ENCODE peak calls at places on chromosomes 13 and 19, in nine cellular contexts. One of them, this sample, is unnamed.

GRCh38 chr19:49639401-49640112 is 386 bp downstream of the RRAS start:
- DNase-seq in frontal cortex: no peak
- DNase-seq in Kasumi-1: no peak
- DNase-seq in NCI-H1436: no peak
- DNase-seq in stimulated activated CD8-positive, alpha-beta memory T cell treated with anti-CD3 and anti-CD28 coated beads, Interleukin-7, amount 100 ng/mL, for 1 hour: no peak
- DNase-seq in fibroblast of the conjunctiva: no peak
- DNase-seq in T-helper 9 cell: no peak
- DNase-seq in breast epithelium: no peak
- DNase-seq in stimulated activated CD4-positive, alpha-beta T cell treated with anti-CD3 and anti-CD28 coated beads, Interleukin-4, amount 100 ng/mL, for 1 hour: no peak
- DNase-seq in this sample: peak; percentile 20

GRCh38 chr19:35179830-35180229 is 25.3 kb downstream of the FXYD5 start:
- DNase-seq in frontal cortex: no peak
- DNase-seq in Kasumi-1: no peak
- DNase-seq in NCI-H1436: no peak
- DNase-seq in stimulated activated CD8-positive, alpha-beta memory T cell treated with anti-CD3 and anti-CD28 coated beads, Interleukin-7, amount 100 ng/mL, for 1 hour: no peak
- DNase-seq in fibroblast of the conjunctiva: no peak
- DNase-seq in T-helper 9 cell: no peak
- DNase-seq in breast epithelium: no peak
- DNase-seq in stimulated activated CD4-positive, alpha-beta T cell treated with anti-CD3 and anti-CD28 coated beads, Interleukin-4, amount 100 ng/mL, for 1 hour: no peak
- DNase-seq in this sample: no peak

GRCh38 chr19:43673702-43674629 is 4.0 kb upstream of the PLAUR start:
- DNase-seq in frontal cortex: no peak
- DNase-seq in Kasumi-1: peak; percentile 46
- DNase-seq in NCI-H1436: no peak
- DNase-seq in stimulated activated CD8-positive, alpha-beta memory T cell treated with anti-CD3 and anti-CD28 coated beads, Interleukin-7, amount 100 ng/mL, for 1 hour: no peak
- DNase-seq in fibroblast of the conjunctiva: no peak
- DNase-seq in T-helper 9 cell: no peak
- DNase-seq in breast epithelium: no peak
- DNase-seq in stimulated activated CD4-positive, alpha-beta T cell treated with anti-CD3 and anti-CD28 coated beads, Interleukin-4, amount 100 ng/mL, for 1 hour: no peak
- DNase-seq in this sample: no peak

GRCh38 chr19:29887498-29887897 is 54.5 kb upstream of the URI1 start:
- DNase-seq in frontal cortex: no peak
- DNase-seq in Kasumi-1: peak; percentile 90
- DNase-seq in NCI-H1436: no peak
- DNase-seq in stimulated activated CD8-positive, alpha-beta memory T cell treated with anti-CD3 and anti-CD28 coated beads, Interleukin-7, amount 100 ng/mL, for 1 hour: no peak
- DNase-seq in fibroblast of the conjunctiva: no peak
- DNase-seq in T-helper 9 cell: no peak
- DNase-seq in breast epithelium: no peak
- DNase-seq in stimulated activated CD4-positive, alpha-beta T cell treated with anti-CD3 and anti-CD28 coated beads, Interleukin-4, amount 100 ng/mL, for 1 hour: no peak
- DNase-seq in this sample: no peak

GRCh38 chr19:12075538-12076139 is 11.1 kb downstream of the ZNF844 start:
- DNase-seq in frontal cortex: no peak
- DNase-seq in Kasumi-1: no peak
- DNase-seq in NCI-H1436: no peak
- DNase-seq in stimulated activated CD8-positive, alpha-beta memory T cell treated with anti-CD3 and anti-CD28 coated beads, Interleukin-7, amount 100 ng/mL, for 1 hour: no peak
- DNase-seq in fibroblast of the conjunctiva: no peak
- DNase-seq in T-helper 9 cell: no peak
- DNase-seq in breast epithelium: no peak
- DNase-seq in stimulated activated CD4-positive, alpha-beta T cell treated with anti-CD3 and anti-CD28 coated beads, Interleukin-4, amount 100 ng/mL, for 1 hour: no peak
- DNase-seq in this sample: no peak

GRCh38 chr13:27868639-27869435 is 51.0 kb upstream of the PDX1 start:
- DNase-seq in frontal cortex: no peak
- DNase-seq in Kasumi-1: peak; percentile 32
- DNase-seq in NCI-H1436: no peak
- DNase-seq in stimulated activated CD8-positive, alpha-beta memory T cell treated with anti-CD3 and anti-CD28 coated beads, Interleukin-7, amount 100 ng/mL, for 1 hour: no peak
- DNase-seq in fibroblast of the conjunctiva: no peak
- DNase-seq in T-helper 9 cell: no peak
- DNase-seq in breast epithelium: no peak
- DNase-seq in stimulated activated CD4-positive, alpha-beta T cell treated with anti-CD3 and anti-CD28 coated beads, Interleukin-4, amount 100 ng/mL, for 1 hour: no peak
- DNase-seq in this sample: peak; percentile 24

GRCh38 chr13:79481685-79482052 is 714 bp downstream of the NDFIP2 start:
- DNase-seq in frontal cortex: no peak
- DNase-seq in Kasumi-1: no peak
- DNase-seq in NCI-H1436: no peak
- DNase-seq in stimulated activated CD8-positive, alpha-beta memory T cell treated with anti-CD3 and anti-CD28 coated beads, Interleukin-7, amount 100 ng/mL, for 1 hour: peak; percentile 9
- DNase-seq in fibroblast of the conjunctiva: no peak
- DNase-seq in T-helper 9 cell: peak; percentile 20
- DNase-seq in breast epithelium: no peak
- DNase-seq in stimulated activated CD4-positive, alpha-beta T cell treated with anti-CD3 and anti-CD28 coated beads, Interleukin-4, amount 100 ng/mL, for 1 hour: peak; percentile 67
- DNase-seq in this sample: peak; percentile 22

GRCh38 chr13:29454931-29455481 is 140.5 kb downstream of the SLC7A1 start:
- DNase-seq in frontal cortex: no peak
- DNase-seq in Kasumi-1: peak; percentile 5
- DNase-seq in NCI-H1436: no peak
- DNase-seq in stimulated activated CD8-positive, alpha-beta memory T cell treated with anti-CD3 and anti-CD28 coated beads, Interleukin-7, amount 100 ng/mL, for 1 hour: no peak
- DNase-seq in fibroblast of the conjunctiva: no peak
- DNase-seq in T-helper 9 cell: no peak
- DNase-seq in breast epithelium: no peak
- DNase-seq in stimulated activated CD4-positive, alpha-beta T cell treated with anti-CD3 and anti-CD28 coated beads, Interleukin-4, amount 100 ng/mL, for 1 hour: no peak
- DNase-seq in this sample: no peak

GRCh38 chr19:42440357-42441046 is 2.2 kb downstream of the CXCL17 start:
- DNase-seq in frontal cortex: no peak
- DNase-seq in Kasumi-1: peak; percentile 70
- DNase-seq in NCI-H1436: peak; percentile 30
- DNase-seq in stimulated activated CD8-positive, alpha-beta memory T cell treated with anti-CD3 and anti-CD28 coated beads, Interleukin-7, amount 100 ng/mL, for 1 hour: peak; percentile 71
- DNase-seq in fibroblast of the conjunctiva: peak; percentile 42
- DNase-seq in T-helper 9 cell: peak; percentile 83
- DNase-seq in breast epithelium: peak; percentile 72
- DNase-seq in stimulated activated CD4-positive, alpha-beta T cell treated with anti-CD3 and anti-CD28 coated beads, Interleukin-4, amount 100 ng/mL, for 1 hour: peak; percentile 86
- DNase-seq in this sample: peak; percentile 72

GRCh38 chr19:49065905-49066512 is 1.4 kb upstream of the NTF4 start:
- DNase-seq in frontal cortex: peak; percentile 31
- DNase-seq in Kasumi-1: no peak
- DNase-seq in NCI-H1436: no peak
- DNase-seq in stimulated activated CD8-positive, alpha-beta memory T cell treated with anti-CD3 and anti-CD28 coated beads, Interleukin-7, amount 100 ng/mL, for 1 hour: no peak
- DNase-seq in fibroblast of the conjunctiva: no peak
- DNase-seq in T-helper 9 cell: no peak
- DNase-seq in breast epithelium: no peak
- DNase-seq in stimulated activated CD4-positive, alpha-beta T cell treated with anti-CD3 and anti-CD28 coated beads, Interleukin-4, amount 100 ng/mL, for 1 hour: no peak
- DNase-seq in this sample: no peak

GRCh38 chr13:112105884-112106283 is 38.9 kb downstream of the SOX1 start:
- DNase-seq in frontal cortex: peak; percentile 49
- DNase-seq in Kasumi-1: no peak
- DNase-seq in NCI-H1436: no peak
- DNase-seq in stimulated activated CD8-positive, alpha-beta memory T cell treated with anti-CD3 and anti-CD28 coated beads, Interleukin-7, amount 100 ng/mL, for 1 hour: no peak
- DNase-seq in fibroblast of the conjunctiva: no peak
- DNase-seq in T-helper 9 cell: no peak
- DNase-seq in breast epithelium: no peak
- DNase-seq in stimulated activated CD4-positive, alpha-beta T cell treated with anti-CD3 and anti-CD28 coated beads, Interleukin-4, amount 100 ng/mL, for 1 hour: no peak
- DNase-seq in this sample: no peak

GRCh38 chr13:23986619-23987018 is 89.3 kb upstream of the C1QTNF9B start:
- DNase-seq in frontal cortex: no peak
- DNase-seq in Kasumi-1: no peak
- DNase-seq in NCI-H1436: no peak
- DNase-seq in stimulated activated CD8-positive, alpha-beta memory T cell treated with anti-CD3 and anti-CD28 coated beads, Interleukin-7, amount 100 ng/mL, for 1 hour: no peak
- DNase-seq in fibroblast of the conjunctiva: peak; percentile 41
- DNase-seq in T-helper 9 cell: no peak
- DNase-seq in breast epithelium: no peak
- DNase-seq in stimulated activated CD4-positive, alpha-beta T cell treated with anti-CD3 and anti-CD28 coated beads, Interleukin-4, amount 100 ng/mL, for 1 hour: no peak
- DNase-seq in this sample: no peak

GRCh38 chr19:1009043-1009975 is 9.1 kb downstream of the GRIN3B start:
- DNase-seq in frontal cortex: no peak
- DNase-seq in Kasumi-1: no peak
- DNase-seq in NCI-H1436: no peak
- DNase-seq in stimulated activated CD8-positive, alpha-beta memory T cell treated with anti-CD3 and anti-CD28 coated beads, Interleukin-7, amount 100 ng/mL, for 1 hour: no peak
- DNase-seq in fibroblast of the conjunctiva: no peak
- DNase-seq in T-helper 9 cell: no peak
- DNase-seq in breast epithelium: no peak
- DNase-seq in stimulated activated CD4-positive, alpha-beta T cell treated with anti-CD3 and anti-CD28 coated beads, Interleukin-4, amount 100 ng/mL, for 1 hour: no peak
- DNase-seq in this sample: no peak

GRCh38 chr19:35533822-35534521 is 716 bp downstream of the GAPDHS start:
- DNase-seq in frontal cortex: no peak
- DNase-seq in Kasumi-1: peak; percentile 2
- DNase-seq in NCI-H1436: no peak
- DNase-seq in stimulated activated CD8-positive, alpha-beta memory T cell treated with anti-CD3 and anti-CD28 coated beads, Interleukin-7, amount 100 ng/mL, for 1 hour: peak; percentile 9
- DNase-seq in fibroblast of the conjunctiva: no peak
- DNase-seq in T-helper 9 cell: no peak
- DNase-seq in breast epithelium: no peak
- DNase-seq in stimulated activated CD4-positive, alpha-beta T cell treated with anti-CD3 and anti-CD28 coated beads, Interleukin-4, amount 100 ng/mL, for 1 hour: peak; percentile 38
- DNase-seq in this sample: no peak

GRCh38 chr19:2981898-2982297 is 4.5 kb downstream of the TLE6 start:
- DNase-seq in frontal cortex: no peak
- DNase-seq in Kasumi-1: no peak
- DNase-seq in NCI-H1436: no peak
- DNase-seq in stimulated activated CD8-positive, alpha-beta memory T cell treated with anti-CD3 and anti-CD28 coated beads, Interleukin-7, amount 100 ng/mL, for 1 hour: no peak
- DNase-seq in fibroblast of the conjunctiva: no peak
- DNase-seq in T-helper 9 cell: no peak
- DNase-seq in breast epithelium: no peak
- DNase-seq in stimulated activated CD4-positive, alpha-beta T cell treated with anti-CD3 and anti-CD28 coated beads, Interleukin-4, amount 100 ng/mL, for 1 hour: no peak
- DNase-seq in this sample: no peak

GRCh38 chr19:18349524-18350128 is 9.2 kb downstream of the PGPEP1 start:
- DNase-seq in frontal cortex: no peak
- DNase-seq in Kasumi-1: peak; percentile 43
- DNase-seq in NCI-H1436: peak; percentile 48
- DNase-seq in stimulated activated CD8-positive, alpha-beta memory T cell treated with anti-CD3 and anti-CD28 coated beads, Interleukin-7, amount 100 ng/mL, for 1 hour: no peak
- DNase-seq in fibroblast of the conjunctiva: no peak
- DNase-seq in T-helper 9 cell: no peak
- DNase-seq in breast epithelium: peak; percentile 61
- DNase-seq in stimulated activated CD4-positive, alpha-beta T cell treated with anti-CD3 and anti-CD28 coated beads, Interleukin-4, amount 100 ng/mL, for 1 hour: peak; percentile 29
- DNase-seq in this sample: peak; percentile 59

GRCh38 chr19:41443813-41444455 is 978 bp downstream of the ERICH4 start:
- DNase-seq in frontal cortex: no peak
- DNase-seq in Kasumi-1: no peak
- DNase-seq in NCI-H1436: no peak
- DNase-seq in stimulated activated CD8-positive, alpha-beta memory T cell treated with anti-CD3 and anti-CD28 coated beads, Interleukin-7, amount 100 ng/mL, for 1 hour: no peak
- DNase-seq in fibroblast of the conjunctiva: no peak
- DNase-seq in T-helper 9 cell: no peak
- DNase-seq in breast epithelium: peak; percentile 43
- DNase-seq in stimulated activated CD4-positive, alpha-beta T cell treated with anti-CD3 and anti-CD28 coated beads, Interleukin-4, amount 100 ng/mL, for 1 hour: no peak
- DNase-seq in this sample: no peak

GRCh38 chr13:31875134-31875533 is 135.8 kb downstream of the RXFP2 start:
- DNase-seq in frontal cortex: no peak
- DNase-seq in Kasumi-1: no peak
- DNase-seq in NCI-H1436: no peak
- DNase-seq in stimulated activated CD8-positive, alpha-beta memory T cell treated with anti-CD3 and anti-CD28 coated beads, Interleukin-7, amount 100 ng/mL, for 1 hour: no peak
- DNase-seq in fibroblast of the conjunctiva: no peak
- DNase-seq in T-helper 9 cell: no peak
- DNase-seq in breast epithelium: no peak
- DNase-seq in stimulated activated CD4-positive, alpha-beta T cell treated with anti-CD3 and anti-CD28 coated beads, Interleukin-4, amount 100 ng/mL, for 1 hour: no peak
- DNase-seq in this sample: no peak

GRCh38 chr13:65470781-65471180 is 1759.4 kb downstream of the PCDH9 start:
- DNase-seq in frontal cortex: no peak
- DNase-seq in Kasumi-1: no peak
- DNase-seq in NCI-H1436: no peak
- DNase-seq in stimulated activated CD8-positive, alpha-beta memory T cell treated with anti-CD3 and anti-CD28 coated beads, Interleukin-7, amount 100 ng/mL, for 1 hour: no peak
- DNase-seq in fibroblast of the conjunctiva: no peak
- DNase-seq in T-helper 9 cell: no peak
- DNase-seq in breast epithelium: no peak
- DNase-seq in stimulated activated CD4-positive, alpha-beta T cell treated with anti-CD3 and anti-CD28 coated beads, Interleukin-4, amount 100 ng/mL, for 1 hour: no peak
- DNase-seq in this sample: no peak

GRCh38 chr19:7928741-7929701 is 3.1 kb upstream of the CTXN1 start:
- DNase-seq in frontal cortex: no peak
- DNase-seq in Kasumi-1: peak; percentile 74
- DNase-seq in NCI-H1436: peak; percentile 42
- DNase-seq in stimulated activated CD8-positive, alpha-beta memory T cell treated with anti-CD3 and anti-CD28 coated beads, Interleukin-7, amount 100 ng/mL, for 1 hour: peak; percentile 54
- DNase-seq in fibroblast of the conjunctiva: peak; percentile 55
- DNase-seq in T-helper 9 cell: peak; percentile 71
- DNase-seq in breast epithelium: no peak
- DNase-seq in stimulated activated CD4-positive, alpha-beta T cell treated with anti-CD3 and anti-CD28 coated beads, Interleukin-4, amount 100 ng/mL, for 1 hour: peak; percentile 60
- DNase-seq in this sample: peak; percentile 65

GRCh38 chr19:22882797-22883196 is 50.7 kb downstream of the ZNF723 start:
- DNase-seq in frontal cortex: no peak
- DNase-seq in Kasumi-1: peak; percentile 79
- DNase-seq in NCI-H1436: no peak
- DNase-seq in stimulated activated CD8-positive, alpha-beta memory T cell treated with anti-CD3 and anti-CD28 coated beads, Interleukin-7, amount 100 ng/mL, for 1 hour: no peak
- DNase-seq in fibroblast of the conjunctiva: no peak
- DNase-seq in T-helper 9 cell: no peak
- DNase-seq in breast epithelium: no peak
- DNase-seq in stimulated activated CD4-positive, alpha-beta T cell treated with anti-CD3 and anti-CD28 coated beads, Interleukin-4, amount 100 ng/mL, for 1 hour: no peak
- DNase-seq in this sample: peak; percentile 35

GRCh38 chr19:52535831-52536800 is 8.6 kb downstream of the ZNF808 start:
- DNase-seq in frontal cortex: no peak
- DNase-seq in Kasumi-1: no peak
- DNase-seq in NCI-H1436: no peak
- DNase-seq in stimulated activated CD8-positive, alpha-beta memory T cell treated with anti-CD3 and anti-CD28 coated beads, Interleukin-7, amount 100 ng/mL, for 1 hour: peak; percentile 86
- DNase-seq in fibroblast of the conjunctiva: peak; percentile 38
- DNase-seq in T-helper 9 cell: peak; percentile 87
- DNase-seq in breast epithelium: peak; percentile 87
- DNase-seq in stimulated activated CD4-positive, alpha-beta T cell treated with anti-CD3 and anti-CD28 coated beads, Interleukin-4, amount 100 ng/mL, for 1 hour: peak; percentile 94
- DNase-seq in this sample: no peak

GRCh38 chr13:45402641-45403040 is 15.5 kb downstream of the SLC25A30 start:
- DNase-seq in frontal cortex: no peak
- DNase-seq in Kasumi-1: no peak
- DNase-seq in NCI-H1436: no peak
- DNase-seq in stimulated activated CD8-positive, alpha-beta memory T cell treated with anti-CD3 and anti-CD28 coated beads, Interleukin-7, amount 100 ng/mL, for 1 hour: no peak
- DNase-seq in fibroblast of the conjunctiva: no peak
- DNase-seq in T-helper 9 cell: no peak
- DNase-seq in breast epithelium: no peak
- DNase-seq in stimulated activated CD4-positive, alpha-beta T cell treated with anti-CD3 and anti-CD28 coated beads, Interleukin-4, amount 100 ng/mL, for 1 hour: no peak
- DNase-seq in this sample: no peak

GRCh38 chr19:5913739-5914357 is at the start of gene CAPS:
- DNase-seq in frontal cortex: peak; percentile 62
- DNase-seq in Kasumi-1: no peak
- DNase-seq in NCI-H1436: no peak
- DNase-seq in stimulated activated CD8-positive, alpha-beta memory T cell treated with anti-CD3 and anti-CD28 coated beads, Interleukin-7, amount 100 ng/mL, for 1 hour: no peak
- DNase-seq in fibroblast of the conjunctiva: peak; percentile 69
- DNase-seq in T-helper 9 cell: no peak
- DNase-seq in breast epithelium: peak; percentile 63
- DNase-seq in stimulated activated CD4-positive, alpha-beta T cell treated with anti-CD3 and anti-CD28 coated beads, Interleukin-4, amount 100 ng/mL, for 1 hour: no peak
- DNase-seq in this sample: peak; percentile 76

GRCh38 chr19:1601613-1602064 is 3.6 kb downstream of the UQCR11 start:
- DNase-seq in frontal cortex: no peak
- DNase-seq in Kasumi-1: peak; percentile 25
- DNase-seq in NCI-H1436: no peak
- DNase-seq in stimulated activated CD8-positive, alpha-beta memory T cell treated with anti-CD3 and anti-CD28 coated beads, Interleukin-7, amount 100 ng/mL, for 1 hour: no peak
- DNase-seq in fibroblast of the conjunctiva: no peak
- DNase-seq in T-helper 9 cell: no peak
- DNase-seq in breast epithelium: no peak
- DNase-seq in stimulated activated CD4-positive, alpha-beta T cell treated with anti-CD3 and anti-CD28 coated beads, Interleukin-4, amount 100 ng/mL, for 1 hour: no peak
- DNase-seq in this sample: no peak

GRCh38 chr13:78604782-78605611 is 1.6 kb upstream of the POU4F1 start:
- DNase-seq in frontal cortex: peak; percentile 20
- DNase-seq in Kasumi-1: no peak
- DNase-seq in NCI-H1436: peak; percentile 70
- DNase-seq in stimulated activated CD8-positive, alpha-beta memory T cell treated with anti-CD3 and anti-CD28 coated beads, Interleukin-7, amount 100 ng/mL, for 1 hour: no peak
- DNase-seq in fibroblast of the conjunctiva: no peak
- DNase-seq in T-helper 9 cell: no peak
- DNase-seq in breast epithelium: no peak
- DNase-seq in stimulated activated CD4-positive, alpha-beta T cell treated with anti-CD3 and anti-CD28 coated beads, Interleukin-4, amount 100 ng/mL, for 1 hour: no peak
- DNase-seq in this sample: peak; percentile 29

GRCh38 chr13:22126433-22127021 is 455.7 kb downstream of the FGF9 start:
- DNase-seq in frontal cortex: no peak
- DNase-seq in Kasumi-1: peak; percentile 60
- DNase-seq in NCI-H1436: no peak
- DNase-seq in stimulated activated CD8-positive, alpha-beta memory T cell treated with anti-CD3 and anti-CD28 coated beads, Interleukin-7, amount 100 ng/mL, for 1 hour: no peak
- DNase-seq in fibroblast of the conjunctiva: no peak
- DNase-seq in T-helper 9 cell: no peak
- DNase-seq in breast epithelium: no peak
- DNase-seq in stimulated activated CD4-positive, alpha-beta T cell treated with anti-CD3 and anti-CD28 coated beads, Interleukin-4, amount 100 ng/mL, for 1 hour: no peak
- DNase-seq in this sample: no peak

GRCh38 chr13:84400711-84401110 is 518.4 kb upstream of the SLITRK1 start:
- DNase-seq in frontal cortex: no peak
- DNase-seq in Kasumi-1: no peak
- DNase-seq in NCI-H1436: peak; percentile 28
- DNase-seq in stimulated activated CD8-positive, alpha-beta memory T cell treated with anti-CD3 and anti-CD28 coated beads, Interleukin-7, amount 100 ng/mL, for 1 hour: no peak
- DNase-seq in fibroblast of the conjunctiva: peak; percentile 28
- DNase-seq in T-helper 9 cell: no peak
- DNase-seq in breast epithelium: no peak
- DNase-seq in stimulated activated CD4-positive, alpha-beta T cell treated with anti-CD3 and anti-CD28 coated beads, Interleukin-4, amount 100 ng/mL, for 1 hour: no peak
- DNase-seq in this sample: no peak

GRCh38 chr19:1745589-1746031 is 7.7 kb upstream of the ONECUT3 start:
- DNase-seq in frontal cortex: no peak
- DNase-seq in Kasumi-1: no peak
- DNase-seq in NCI-H1436: no peak
- DNase-seq in stimulated activated CD8-positive, alpha-beta memory T cell treated with anti-CD3 and anti-CD28 coated beads, Interleukin-7, amount 100 ng/mL, for 1 hour: no peak
- DNase-seq in fibroblast of the conjunctiva: no peak
- DNase-seq in T-helper 9 cell: no peak
- DNase-seq in breast epithelium: no peak
- DNase-seq in stimulated activated CD4-positive, alpha-beta T cell treated with anti-CD3 and anti-CD28 coated beads, Interleukin-4, amount 100 ng/mL, for 1 hour: no peak
- DNase-seq in this sample: peak; percentile 16

GRCh38 chr13:21060063-21060826 is 1.1 kb downstream of the LATS2 start:
- DNase-seq in frontal cortex: peak; percentile 38
- DNase-seq in Kasumi-1: no peak
- DNase-seq in NCI-H1436: no peak
- DNase-seq in stimulated activated CD8-positive, alpha-beta memory T cell treated with anti-CD3 and anti-CD28 coated beads, Interleukin-7, amount 100 ng/mL, for 1 hour: no peak
- DNase-seq in fibroblast of the conjunctiva: no peak
- DNase-seq in T-helper 9 cell: no peak
- DNase-seq in breast epithelium: no peak
- DNase-seq in stimulated activated CD4-positive, alpha-beta T cell treated with anti-CD3 and anti-CD28 coated beads, Interleukin-4, amount 100 ng/mL, for 1 hour: no peak
- DNase-seq in this sample: no peak

GRCh38 chr13:26658491-26658890 is 101.0 kb downstream of the WASF3 start:
- DNase-seq in frontal cortex: no peak
- DNase-seq in Kasumi-1: no peak
- DNase-seq in NCI-H1436: no peak
- DNase-seq in stimulated activated CD8-positive, alpha-beta memory T cell treated with anti-CD3 and anti-CD28 coated beads, Interleukin-7, amount 100 ng/mL, for 1 hour: no peak
- DNase-seq in fibroblast of the conjunctiva: no peak
- DNase-seq in T-helper 9 cell: no peak
- DNase-seq in breast epithelium: no peak
- DNase-seq in stimulated activated CD4-positive, alpha-beta T cell treated with anti-CD3 and anti-CD28 coated beads, Interleukin-4, amount 100 ng/mL, for 1 hour: no peak
- DNase-seq in this sample: no peak

This sample was measured in ACHN.